ENCODE peak calls at places on chromosomes 2 and 18, in four cellular contexts. Y is Peyer's patch, M is upper lobe of right lung, P is cardiac muscle cell. O is an unnamed sample. For H3K9me3, the result is how much of the 10 kb centered on the place peaks cover.

GRCh38 chr2:100785621-100786296 is 34.2 kb upstream of the NPAS2 start:
- DNase-seq in Y (no peak), P (no peak), M (no peak), O (no peak)

GRCh38 chr2:46876741-46877384 is 38.7 kb downstream of the MCFD2 start:
- DNase-seq in P (peak), Y (no peak), M (no peak), O (peak)

GRCh38 chr2:40535891-40536290 is 84.0 kb upstream of the SLC8A1 start:
- DNase-seq in Y (no peak), M (no peak), P (no peak), O (no peak)

GRCh38 chr2:147623328-147623727 is 221.5 kb upstream of the ACVR2A start:
- DNase-seq in M (no peak), P (no peak), Y (no peak), O (no peak)

GRCh38 chr2:20221169-20221938 is 3.6 kb downstream of the SDC1 start:
- DNase-seq in M (peak), Y (no peak), P (no peak), O (no peak)

GRCh38 chr2:216916956-216917650 is 57.2 kb upstream of the TNP1 start:
- DNase-seq in Y (no peak), P (no peak), M (no peak), O (no peak)

GRCh38 chr2:183078163-183078466 is 432 bp upstream of the DUSP19 start:
- DNase-seq in P (peak), Y (peak), M (no peak), O (no peak)

GRCh38 chr2:236167297-236168109 is 683 bp downstream of the GBX2 start:
- DNase-seq in Y (no peak), M (peak), P (peak), O (no peak)

GRCh38 chr2:121388371-121388770 is 103.4 kb upstream of the TFCP2L1 start:
- DNase-seq in P (no peak), Y (no peak), M (no peak), O (no peak)

GRCh38 chr18:68944330-68944729 is 146.4 kb downstream of the CCDC102B start:
- DNase-seq in P (no peak), Y (no peak), M (no peak), O (no peak)

GRCh38 chr2:9675369-9676351 is 44.9 kb upstream of the YWHAQ start:
- DNase-seq in Y (no peak), P (no peak), M (no peak), O (no peak)

GRCh38 chr2:164593541-164593940 is 27.7 kb downstream of the GRB14 start:
- DNase-seq in Y (no peak), P (no peak), M (no peak), O (no peak)

GRCh38 chr2:147773479-147773878 is 71.3 kb upstream of the ACVR2A start:
- DNase-seq in Y (no peak), P (no peak), M (no peak), O (no peak)

GRCh38 chr18:12703714-12704113 is 872 bp downstream of the PSMG2 start:
- DNase-seq in P (no peak), Y (no peak), M (no peak), O (no peak)

GRCh38 chr2:47002480-47003381 is 87.1 kb upstream of the MCFD2 start:
- DNase-seq in Y (no peak), M (no peak), P (peak), O (no peak)

GRCh38 chr2:96153991-96154431 is 8.8 kb upstream of the DUSP2 start:
- DNase-seq in M (peak), Y (peak), P (no peak), O (no peak)

GRCh38 chr2:193966590-193966989 is 1690.4 kb upstream of the SLC39A10 start:
- DNase-seq in Y (no peak), P (no peak), M (no peak), O (no peak)

GRCh38 chr2:67289921-67290371 is 107.2 kb upstream of the ETAA1 start:
- DNase-seq in P (no peak), M (no peak), Y (no peak), O (no peak)

GRCh38 chr2:52919668-52920067 is 847.9 kb upstream of the CHAC2 start:
- DNase-seq in Y (no peak), M (no peak), P (no peak), O (no peak)

GRCh38 chr18:56377161-56377560 is 261.2 kb downstream of the TXNL1 start:
- DNase-seq in M (no peak), Y (no peak), P (no peak), O (no peak)

GRCh38 chr2:174675615-174676014 is 78.0 kb upstream of the WIPF1 start:
- DNase-seq in Y (no peak), P (no peak), M (no peak), O (no peak)

GRCh38 chr2:19048593-19049264 is 309.7 kb downstream of the OSR1 start:
- DNase-seq in Y (no peak), P (no peak), M (peak), O (peak)

GRCh38 chr2:70726947-70727725 is 40.9 kb downstream of the ADD2 start:
- DNase-seq in M (no peak), P (no peak), Y (no peak), O (no peak)

DNA sequence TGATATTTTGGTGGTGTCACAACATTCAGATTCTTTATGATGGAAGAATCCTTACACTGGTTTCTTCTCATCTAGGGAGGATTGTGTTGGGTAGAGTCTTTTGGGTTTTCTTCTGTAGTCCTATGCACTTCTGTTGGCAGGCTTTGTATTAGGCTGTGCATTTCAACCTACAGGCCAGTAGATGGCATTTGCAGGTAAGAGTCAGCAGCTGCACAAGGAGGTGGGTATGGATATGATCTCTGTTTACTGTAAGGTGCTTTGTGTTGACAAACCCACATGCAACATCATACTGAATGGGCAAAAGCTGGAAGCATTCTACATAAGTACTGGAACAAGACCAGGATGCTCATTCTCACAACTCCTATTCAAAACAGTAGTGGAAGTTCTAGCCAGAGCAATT is 656.8 kb downstream of the METTL4 start:
- DNase-seq in Y (no peak), P (no peak), M (no peak), O (no peak)
- H3K9me3 ChIP-seq in Y (under half), P (under half), M (under half), O (under half)

DNA sequence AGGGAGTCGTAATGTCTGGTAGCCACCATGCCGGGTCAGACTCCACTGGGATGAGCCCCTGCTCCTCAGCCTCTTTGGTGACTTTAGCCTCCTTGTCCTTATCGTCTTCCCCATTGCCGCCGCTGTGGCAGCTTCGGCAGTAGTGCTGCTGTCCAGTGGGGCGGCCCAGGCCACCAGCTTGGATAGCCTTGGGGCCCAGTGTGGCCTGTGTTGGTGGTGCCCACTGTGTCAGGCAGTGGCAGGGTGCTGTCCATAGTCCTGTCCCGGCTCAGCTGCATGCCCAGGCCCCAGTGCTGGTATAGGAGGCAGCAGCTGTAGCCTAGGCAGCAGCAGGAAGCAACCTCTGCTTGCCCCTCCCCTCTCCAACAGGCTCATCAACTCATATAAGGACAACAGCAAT is 197.1 kb upstream of the RAB12 start:
- DNase-seq in Y (no peak), M (no peak), P (no peak), O (no peak)
- H3K9me3 ChIP-seq in Y (under half), M (under half), P (under half), O (under half)

GRCh38 chr2:6228251-6228650 is 536.1 kb downstream of the SOX11 start:
- DNase-seq in P (no peak), M (no peak), Y (no peak), O (no peak)

GRCh38 chr2:6222296-6222695 is 530.1 kb downstream of the SOX11 start:
- DNase-seq in Y (no peak), M (no peak), P (no peak), O (no peak)

DNA sequence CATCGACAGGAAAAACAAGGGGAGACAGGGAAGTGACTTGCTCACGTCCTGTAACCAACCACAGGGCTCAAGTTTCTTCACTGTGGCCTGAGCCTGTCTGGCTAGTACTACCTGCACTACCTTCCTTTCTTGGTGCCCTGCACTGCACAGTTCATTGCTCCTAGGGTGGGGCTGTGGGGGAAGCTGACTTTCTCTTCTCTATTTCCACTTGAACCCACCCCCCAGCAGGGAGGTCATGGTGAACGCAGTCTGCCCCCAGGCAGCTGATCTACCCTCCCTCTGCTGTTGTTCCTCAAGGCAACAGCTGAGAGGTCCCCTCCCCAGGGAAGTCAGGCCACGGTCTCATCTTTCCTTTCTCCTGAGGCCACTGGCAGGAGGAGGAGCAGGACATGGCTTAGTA is 532.1 kb downstream of the SOX11 start:
- DNase-seq in M (no peak), Y (no peak), P (no peak), O (no peak)
- H3K9me3 ChIP-seq in M (under half), Y (under half), P (under half), O (under half)

GRCh38 chr2:128040166-128040771 is 12.4 kb upstream of the SAP130 start:
- DNase-seq in Y (no peak), P (no peak), M (no peak), O (no peak)

GRCh38 chr2:128036748-128037607 is 9.1 kb upstream of the SAP130 start:
- DNase-seq in M (no peak), Y (no peak), P (no peak), O (no peak)

GRCh38 chr2:128039535-128039934 is 11.7 kb upstream of the SAP130 start:
- DNase-seq in Y (no peak), M (no peak), P (no peak), O (no peak)

GRCh38 chr2:128041561-128041960 is 13.7 kb upstream of the SAP130 start:
- DNase-seq in P (no peak), M (no peak), Y (no peak), O (no peak)

GRCh38 chr2:128037624-128038023 is 9.8 kb upstream of the SAP130 start:
- DNase-seq in M (no peak), Y (no peak), P (no peak), O (no peak)
- H3K9me3 ChIP-seq in M (under half), Y (under half), P (under half), O (under half)

GRCh38 chr18:14976736-14977430 is 228.9 kb downstream of the ANKRD30B start:
- DNase-seq in Y (no peak), P (no peak), M (no peak), O (no peak)

GRCh38 chr18:14971461-14972185 is 223.7 kb downstream of the ANKRD30B start:
- DNase-seq in M (no peak), Y (no peak), P (no peak), O (no peak)

GRCh38 chr18:14975431-14975830 is 227.5 kb downstream of the ANKRD30B start:
- DNase-seq in Y (no peak), M (no peak), P (no peak), O (no peak)

GRCh38 chr18:14974576-14974975 is 226.6 kb downstream of the ANKRD30B start:
- DNase-seq in M (no peak), P (no peak), Y (no peak), O (no peak)

DNA sequence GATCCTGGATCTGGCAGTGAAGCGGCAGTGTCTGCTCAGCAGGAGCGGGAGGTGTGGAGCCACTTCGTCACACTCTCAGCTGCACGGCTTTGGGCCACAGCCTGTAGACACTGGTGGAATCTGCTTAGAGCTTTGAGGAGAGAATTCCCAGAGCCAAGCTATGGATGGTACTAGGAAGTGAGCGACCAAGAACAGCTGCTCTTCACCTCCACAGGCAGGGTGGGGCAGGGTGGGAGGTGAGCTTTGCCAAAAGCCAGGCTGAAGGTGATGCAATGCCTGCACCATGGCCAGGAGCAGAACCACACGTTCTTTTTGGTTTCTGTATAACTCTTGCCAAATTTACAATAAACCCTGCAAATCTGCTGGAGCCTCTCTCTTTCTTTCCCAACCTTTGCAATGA is 226.1 kb downstream of the ANKRD30B start:
- DNase-seq in M (no peak), P (no peak), Y (no peak), O (no peak)
- H3K9me3 ChIP-seq in M (under half), P (under half), Y (under half), O (under half)